ENCODE peak calls at places on chromosome 17, in nine cellular contexts. I, T, Y, K, D, R, Z, A and Q are unnamed samples.

GRCh38 chr17:80795737-80796136 is 195.9 kb upstream of the CHMP6 start:
- DNase-seq in Y (no peak), Z (no peak), R (no peak), K (no peak), A (no peak), I (no peak), D (no peak), T (peak), Q (no peak)

GRCh38 chr17:63519972-63520882 is 2.9 kb upstream of the KCNH6 start:
- DNase-seq in Z (no peak), D (no peak), Y (no peak), K (no peak), A (no peak), T (no peak), R (no peak), I (no peak), Q (no peak)

GRCh38 chr17:83144421-83145357 is 65.3 kb downstream of the METRNL start:
- DNase-seq in D (no peak), A (no peak), T (no peak), Z (no peak), R (peak), K (no peak), I (peak), Y (no peak), Q (peak)

GRCh38 chr17:13413001-13413400 is 188.7 kb downstream of the HS3ST3A1 start:
- DNase-seq in I (no peak), R (peak), Z (no peak), K (no peak), A (no peak), Y (no peak), D (peak), T (no peak), Q (no peak)

GRCh38 chr17:49508061-49508865 is 13.2 kb downstream of the NGFR start:
- DNase-seq in R (no peak), Y (no peak), I (no peak), A (no peak), D (peak), Z (no peak), T (no peak), K (no peak), Q (no peak)

GRCh38 chr17:50967795-50968194 is 101.6 kb upstream of the TOB1 start:
- DNase-seq in A (no peak), I (no peak), K (no peak), T (no peak), Y (no peak), R (peak), D (no peak), Z (no peak), Q (no peak)

GRCh38 chr17:28720247-28720996 is 637 bp downstream of the RPL23A start:
- DNase-seq in Z (no peak), D (peak), A (no peak), R (no peak), Y (peak), K (no peak), T (no peak), I (no peak), Q (no peak)

GRCh38 chr17:927611-928461 is 51.7 kb downstream of the NXN start:
- DNase-seq in D (peak), K (no peak), T (no peak), A (no peak), Y (no peak), Z (no peak), I (no peak), R (peak), Q (no peak)

GRCh38 chr17:32912218-32912897 is 15.6 kb upstream of the TMEM98 start:
- DNase-seq in A (no peak), R (peak), T (peak), D (peak), Y (no peak), K (peak), Z (no peak), I (no peak), Q (no peak)

GRCh38 chr17:29143894-29144293 is 36.3 kb downstream of the MYO18A start:
- DNase-seq in T (no peak), D (peak), Z (no peak), A (no peak), R (peak), Y (no peak), I (no peak), K (no peak), Q (no peak)

GRCh38 chr17:17141860-17142552 is 64.1 kb downstream of the PLD6 start:
- DNase-seq in Z (peak), I (no peak), Y (peak), T (no peak), R (peak), K (no peak), A (no peak), D (peak), Q (peak)

GRCh38 chr17:30296499-30297038 is 4.8 kb upstream of the BLMH start:
- DNase-seq in Z (no peak), Y (no peak), K (peak), I (no peak), A (no peak), D (peak), R (no peak), T (no peak), Q (no peak)

GRCh38 chr17:75850928-75851692 is 4.0 kb downstream of the WBP2 start:
- DNase-seq in I (no peak), A (no peak), Y (no peak), D (peak), Z (no peak), T (peak), K (no peak), R (no peak), Q (no peak)

GRCh38 chr17:31310877-31311276 is 3.0 kb downstream of the EVI2B start:
- DNase-seq in Z (no peak), T (no peak), I (no peak), R (no peak), A (no peak), D (no peak), K (no peak), Y (no peak), Q (no peak)

GRCh38 chr17:27878776-27879562 is 14.2 kb downstream of the LYRM9 start:
- DNase-seq in Y (peak), K (no peak), I (no peak), D (no peak), A (no peak), T (peak), Z (peak), R (no peak), Q (no peak)

GRCh38 chr17:53659181-53659580 is 163.5 kb upstream of the KIF2B start:
- DNase-seq in A (no peak), Z (no peak), D (peak), R (no peak), I (no peak), K (no peak), T (no peak), Y (no peak), Q (no peak)